ENCODE peak calls at places on chromosomes 12 and 14, in four cellular contexts. D is GM12878, K is HepG2, A is H1. Q is an unnamed sample. For H3K4me1, the result is how much of the 10 kb centered on the place peaks cover.

GRCh38 chr12:88574278-88574677 is 6.0 kb downstream of the KITLG start:
- DNase-seq in A (no peak), D (no peak), K (no peak), Q (no peak)

GRCh38 chr12:8648598-8649205 is 13.9 kb downstream of the MFAP5 start:
- DNase-seq in D (peak), K (no peak), A (no peak), Q (no peak)

GRCh38 chr12:26425587-26426260 is 230.4 kb downstream of the SSPN start:
- DNase-seq in D (no peak), A (no peak), K (no peak), Q (no peak)

GRCh38 chr12:123232472-123232806 is 502 bp downstream of the MPHOSPH9 start:
- DNase-seq in D (no peak), A (no peak), K (no peak), Q (no peak)

GRCh38 chr14:26415618-26416123 is 182.2 kb downstream of the NOVA1 start:
- DNase-seq in A (no peak), K (no peak), D (no peak), Q (no peak)

GRCh38 chr12:51836012-51836832 is 12.3 kb downstream of the FIGNL2 start:
- DNase-seq in K (no peak), D (no peak), A (no peak), Q (no peak)

GRCh38 chr14:57692671-57693070 is 173.2 kb downstream of the SLC35F4 start:
- DNase-seq in A (no peak), D (no peak), K (peak), Q (peak)

GRCh38 chr14:48665077-48665784 is 920.9 kb downstream of the RPS29 start:
- DNase-seq in D (no peak), K (no peak), A (no peak), Q (no peak)

GRCh38 chr12:122870867-122871664 is 24.9 kb downstream of the VPS37B start:
- DNase-seq in D (no peak), K (no peak), A (no peak), Q (no peak)

GRCh38 chr12:95212576-95212975 is 4.7 kb downstream of the FGD6 start:
- DNase-seq in A (no peak), D (no peak), K (no peak), Q (no peak)

GRCh38 chr12:95214466-95214865 is 2.8 kb downstream of the FGD6 start:
- DNase-seq in K (no peak), A (no peak), D (no peak), Q (no peak)

GRCh38 chr12:95215925-95216324 is 1.3 kb downstream of the FGD6 start:
- DNase-seq in K (peak), D (no peak), A (no peak), Q (peak)

GRCh38 chr12:95213928-95214327 is 3.3 kb downstream of the FGD6 start:
- DNase-seq in A (no peak), K (no peak), D (no peak), Q (no peak)

GRCh38 chr12:95213119-95213518 is 4.1 kb downstream of the FGD6 start:
- DNase-seq in K (no peak), D (no peak), A (no peak), Q (no peak)
- H3K4me1 ChIP-seq in K (under half), D (under half), A (under half), Q (under half)

DNA sequence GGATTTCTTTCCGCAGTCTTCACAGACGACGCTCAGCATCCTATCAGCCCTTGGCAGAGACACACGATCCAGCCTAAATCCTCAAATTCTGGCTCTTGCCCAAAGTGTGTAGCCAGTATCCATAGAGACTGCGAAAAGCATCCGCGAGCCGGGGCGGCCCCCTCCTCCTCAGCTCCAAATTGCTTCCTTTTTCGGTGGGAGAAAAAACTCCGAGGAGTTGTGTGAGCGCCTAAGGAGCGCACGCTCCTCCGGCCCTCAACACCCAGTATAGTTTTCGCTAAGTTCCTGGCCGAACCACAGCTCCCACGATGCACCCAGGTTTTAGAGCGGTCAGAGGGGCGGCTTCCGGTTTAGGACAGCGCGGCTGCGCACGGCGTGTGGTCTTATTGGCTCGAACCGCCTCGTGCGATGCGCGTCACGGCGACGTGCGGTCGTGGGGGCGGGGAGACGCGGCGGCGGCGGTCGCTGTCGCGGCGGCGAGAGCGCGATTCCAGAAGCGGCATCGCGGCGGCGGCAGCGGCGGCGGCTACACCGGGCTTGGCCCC is at the start of gene ADIPOR2:
- DNase-seq in K (peak), A (peak), D (peak), Q (peak)
- TF ChIP-seq EP300 in K (peak), A (peak), D (no peak), Q (no peak)

GRCh38 chr12:66090157-66090556 is 40.4 kb downstream of the LLPH start:
- DNase-seq in A (no peak), D (no peak), K (no peak), Q (no peak)

GRCh38 chr12:66085213-66085612 is 45.3 kb downstream of the LLPH start:
- DNase-seq in D (no peak), K (no peak), A (no peak), Q (no peak)

GRCh38 chr12:66086001-66086400 is 44.5 kb downstream of the LLPH start:
- DNase-seq in A (no peak), D (no peak), K (no peak), Q (no peak)

GRCh38 chr12:66083766-66084165 is 46.8 kb downstream of the LLPH start:
- DNase-seq in D (no peak), K (no peak), A (no peak), Q (no peak)

DNA sequence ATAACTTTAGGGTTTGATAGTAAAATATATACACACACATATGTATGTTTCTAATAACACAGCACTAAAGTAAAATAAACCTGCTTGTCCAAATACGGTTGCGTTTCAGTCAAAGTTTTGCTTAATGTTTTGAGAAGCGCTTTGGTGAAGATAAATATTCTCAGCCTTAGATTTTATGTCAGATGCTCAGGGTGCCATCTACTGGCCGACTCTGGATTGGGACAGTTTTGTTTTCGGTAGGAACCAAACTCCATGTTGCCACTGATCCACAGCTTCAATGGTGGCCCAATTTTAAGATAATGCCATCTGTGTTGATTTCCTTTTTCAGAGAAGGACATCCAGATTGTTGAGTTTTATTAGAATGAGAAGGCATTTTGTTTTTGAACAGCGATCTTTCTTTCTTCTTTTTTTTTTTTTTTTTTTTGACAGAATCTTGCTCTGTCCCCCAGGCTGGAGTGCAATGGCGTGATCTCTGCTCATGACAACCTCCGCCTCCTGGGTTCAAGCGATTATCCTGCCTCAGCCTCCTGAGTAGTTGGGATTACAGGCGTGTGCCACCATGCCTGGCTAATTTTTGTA is 43.1 kb downstream of the LLPH start:
- DNase-seq in D (no peak), K (peak), A (peak), Q (peak)
- TF ChIP-seq HDAC6 in D (no peak), K (no peak), A (no peak), Q (no peak)

DNA sequence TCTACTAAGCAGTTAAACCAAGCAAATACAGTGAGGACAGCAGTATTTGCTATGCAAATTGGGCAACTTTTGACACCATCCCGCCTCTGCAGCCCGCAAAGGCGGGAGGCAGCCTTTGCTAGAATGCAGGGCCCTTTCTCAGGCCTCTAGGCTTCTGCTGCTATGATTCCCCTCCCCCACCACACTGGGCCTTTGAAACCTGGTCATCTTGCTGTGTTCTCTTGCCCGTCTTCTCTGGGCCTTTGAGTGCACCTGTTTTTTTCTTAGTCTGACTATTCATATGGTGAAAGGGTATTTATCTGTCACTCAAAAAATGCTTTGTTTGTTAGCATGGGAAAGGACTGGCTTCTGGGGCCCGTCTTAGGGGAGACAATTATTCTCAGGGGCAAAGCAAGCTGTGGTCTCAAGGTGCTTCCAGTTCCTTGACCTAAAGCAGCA is 108.1 kb downstream of the MYRFL start:
- DNase-seq in K (no peak), D (no peak), A (peak), Q (no peak)
- H3K4me1 ChIP-seq in K (under half), D (under half), A (under half), Q (under half)

GRCh38 chr12:30015661-30016060 is 231.9 kb upstream of the TMTC1 start:
- DNase-seq in A (no peak), D (no peak), K (no peak), Q (no peak)

GRCh38 chr12:30013051-30013450 is 229.3 kb upstream of the TMTC1 start:
- DNase-seq in D (no peak), A (peak), K (no peak), Q (no peak)

GRCh38 chr12:30006021-30006420 is 222.3 kb upstream of the TMTC1 start:
- DNase-seq in K (no peak), A (no peak), D (no peak), Q (no peak)

GRCh38 chr12:30010071-30011052 is 226.6 kb upstream of the TMTC1 start:
- DNase-seq in A (no peak), K (no peak), D (no peak), Q (no peak)
- TF ChIP-seq EP300 in A (no peak), K (no peak), D (no peak), Q (no peak)

GRCh38 chr12:61911113-61911512 is 349.1 kb upstream of the USP15 start:
- DNase-seq in D (no peak), K (no peak), A (no peak), Q (no peak)

GRCh38 chr12:61916856-61917255 is 343.3 kb upstream of the USP15 start:
- DNase-seq in K (no peak), A (peak), D (no peak), Q (no peak)

GRCh38 chr12:61920230-61920629 is 340.0 kb upstream of the USP15 start:
- DNase-seq in D (no peak), A (no peak), K (no peak), Q (no peak)

DNA sequence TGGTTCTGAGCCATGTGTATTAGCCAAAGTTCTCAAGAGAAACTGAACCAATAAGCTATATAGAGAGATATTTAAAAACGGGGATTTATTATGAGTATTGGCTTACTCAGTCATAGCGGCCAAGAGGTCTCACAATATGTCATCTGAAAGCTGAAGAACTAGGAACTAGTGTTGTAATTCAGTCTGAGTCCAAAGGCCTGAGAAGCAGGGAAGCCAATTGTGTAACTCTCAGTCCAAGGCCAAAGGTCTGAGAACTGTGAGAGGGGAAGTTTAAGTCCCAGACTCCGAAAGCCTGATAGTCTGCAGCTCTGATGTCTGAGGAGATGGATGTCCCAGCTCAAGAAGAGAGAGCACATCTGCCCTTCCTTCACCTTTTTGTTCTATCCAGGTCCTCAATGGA is 344.8 kb upstream of the USP15 start:
- DNase-seq in D (no peak), A (no peak), K (peak), Q (no peak)
- TF ChIP-seq HDAC6 in D (no peak), A (no peak), K (no peak), Q (no peak)